ENCODE peak calls at places on chromosomes 5 and 9, in five cellular contexts. V, J, S, A and N are unnamed samples.

GRCh38 chr9:19032411-19032810 is 598 bp downstream of the SAXO1 start:
- DNase-seq in V (no peak), J (no peak), S (no peak), A (no peak), N (peak; percentile 11)

GRCh38 chr9:91664669-91665068 is 241.0 kb upstream of the NFIL3 start:
- DNase-seq in V (no peak), J (no peak), S (no peak), A (no peak), N (no peak)

GRCh38 chr9:136728548-136729123 is 14.1 kb downstream of the LCN10 start:
- DNase-seq in V (no peak), J (no peak), S (peak; percentile 46), A (peak; percentile 20), N (no peak)

GRCh38 chr9:84061613-84062205 is 81.1 kb downstream of the RMI1 start:
- DNase-seq in V (no peak), J (no peak), S (no peak), A (no peak), N (no peak)

GRCh38 chr5:72543811-72544210 is 36.6 kb upstream of the ZNF366 start:
- DNase-seq in V (no peak), J (no peak), S (no peak), A (no peak), N (peak; percentile 63)

GRCh38 chr5:96876292-96876850 is at the start of gene ERAP2:
- DNase-seq in V (peak; percentile 36), J (no peak), S (no peak), A (peak; percentile 59), N (peak; percentile 48)

GRCh38 chr5:51416149-51416548 is 32.9 kb downstream of the ISL1 start:
- DNase-seq in V (no peak), J (no peak), S (no peak), A (peak; percentile 26), N (no peak)

GRCh38 chr5:142861011-142861410 is 90.8 kb downstream of the ARHGAP26 start:
- DNase-seq in V (no peak), J (no peak), S (no peak), A (no peak), N (no peak)

GRCh38 chr5:1270933-1271914 is 23.6 kb downstream of the TERT start:
- DNase-seq in V (no peak), J (no peak), S (no peak), A (no peak), N (no peak)

GRCh38 chr5:135979510-135979909 is 24.7 kb upstream of the LECT2 start:
- DNase-seq in V (peak; percentile 57), J (no peak), S (no peak), A (no peak), N (peak; percentile 69)

GRCh38 chr5:140044041-140044440 is 942 bp upstream of the NRG2 start:
- DNase-seq in V (no peak), J (no peak), S (no peak), A (no peak), N (no peak)

GRCh38 chr9:112049834-112050516 is 125.1 kb downstream of the SUSD1 start:
- DNase-seq in V (peak; percentile 31), J (no peak), S (no peak), A (no peak), N (peak; percentile 56)

GRCh38 chr9:78030553-78031270 is 899 bp downstream of the GNAQ start:
- DNase-seq in V (no peak), J (peak; percentile 69), S (peak; percentile 67), A (no peak), N (peak; percentile 54)

GRCh38 chr5:163533229-163533628 is 27.8 kb downstream of the MAT2B start:
- DNase-seq in V (no peak), J (no peak), S (no peak), A (no peak), N (no peak)

GRCh38 chr5:78543916-78544315 is 104.7 kb downstream of the LHFPL2 start:
- DNase-seq in V (no peak), J (no peak), S (no peak), A (no peak), N (no peak)

GRCh38 chr9:114405294-114406034 is 17.7 kb upstream of the AKNA start:
- DNase-seq in V (peak; percentile 74), J (peak; percentile 81), S (peak; percentile 70), A (peak; percentile 73), N (peak; percentile 84)

GRCh38 chr5:13536921-13537320 is 407.6 kb downstream of the DNAH5 start:
- DNase-seq in V (no peak), J (no peak), S (no peak), A (no peak), N (no peak)
- H3K4me3 ChIP-seq in V (no peak overlapping the region), J (no peak overlapping the region), S (no peak overlapping the region), A (no peak overlapping the region), N (no peak overlapping the region)

DNA sequence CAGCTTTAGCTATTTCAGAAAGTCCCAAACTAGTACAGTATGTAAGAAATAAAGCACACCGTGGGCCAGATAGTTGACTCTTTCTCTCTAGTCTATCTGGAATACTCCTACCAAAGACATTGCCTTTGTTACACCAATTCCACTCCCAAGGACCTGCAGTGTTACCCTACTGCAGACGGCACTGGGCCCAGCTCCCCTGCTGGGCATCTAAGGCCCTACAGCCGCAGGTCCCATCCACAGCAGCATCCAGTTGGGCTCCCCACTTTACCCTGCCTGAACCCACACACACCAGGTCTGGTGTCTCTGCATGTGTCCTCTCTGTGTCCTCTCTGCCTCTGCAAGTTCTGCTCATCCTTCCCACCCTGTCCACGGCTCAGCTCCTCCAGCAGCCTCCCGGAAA is 22.5 kb downstream of the TNIP1 start:
- DNase-seq in V (no peak), J (no peak), S (no peak), A (no peak), N (no peak)
- TF ChIP-seq CTCF in V (peak; percentile 51), J (no peak), S (no peak), A (peak; percentile 22), N (peak; percentile 23)

GRCh38 chr5:43150075-43150474 is 29.4 kb downstream of the ZNF131 start:
- DNase-seq in V (no peak), J (no peak), S (no peak), A (no peak), N (no peak)
- H3K4me3 ChIP-seq in V (no peak overlapping the region), J (no peak overlapping the region), S (no peak overlapping the region), A (no peak overlapping the region), N (no peak overlapping the region)

GRCh38 chr5:179131886-179132585 is 71.9 kb downstream of the ZNF354C start:
- DNase-seq in V (no peak), J (no peak), S (no peak), A (no peak), N (no peak)

GRCh38 chr5:179135006-179135405 is 74.8 kb downstream of the ZNF354C start:
- DNase-seq in V (no peak), J (no peak), S (no peak), A (no peak), N (no peak)

GRCh38 chr5:179134511-179134910 is 74.3 kb downstream of the ZNF354C start:
- DNase-seq in V (no peak), J (no peak), S (no peak), A (no peak), N (no peak)

GRCh38 chr5:179131321-179131835 is 71.2 kb downstream of the ZNF354C start:
- DNase-seq in V (no peak), J (no peak), S (no peak), A (no peak), N (no peak)

DNA sequence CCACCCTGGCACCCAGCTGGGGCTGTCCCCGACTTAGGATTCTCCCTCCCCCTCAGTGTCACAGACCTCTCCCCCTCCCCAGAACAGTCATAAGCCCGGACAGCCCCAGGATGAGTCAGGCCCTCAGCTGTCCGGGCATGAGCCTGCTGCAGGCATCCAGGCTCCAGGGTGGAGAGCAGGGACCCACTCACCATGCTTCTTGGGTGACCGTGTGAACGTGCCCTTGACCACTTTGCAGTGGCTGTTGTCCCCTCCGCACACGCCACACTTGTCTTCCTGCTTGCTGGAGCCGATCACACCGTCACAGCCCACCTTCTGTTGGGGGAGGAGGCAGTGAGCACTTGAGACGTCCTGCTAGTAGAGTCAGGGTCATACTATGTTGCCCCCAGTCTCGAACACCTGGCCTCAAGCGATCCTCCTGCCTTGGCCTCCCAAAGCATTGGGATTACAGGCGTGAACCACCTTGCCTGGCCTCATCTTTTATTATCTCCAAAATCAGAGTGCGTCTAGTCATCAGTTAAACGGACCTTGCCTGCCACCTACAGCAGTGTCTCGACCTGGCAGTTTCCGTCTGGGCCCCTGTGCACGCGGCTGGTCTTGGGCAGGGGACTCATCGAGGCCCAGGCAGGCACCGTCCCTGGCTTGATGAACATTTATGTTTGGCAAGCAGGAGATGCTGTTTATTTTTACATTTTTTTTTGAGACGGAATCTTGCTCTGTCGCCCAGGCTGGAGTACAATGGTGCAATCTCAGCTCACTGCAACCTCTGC is 72.6 kb downstream of the ZNF354C start:
- DNase-seq in V (no peak), J (no peak), S (no peak), A (no peak), N (no peak)
- TF ChIP-seq CTCF in V (no peak), J (no peak), S (no peak), A (no peak), N (no peak)

DNA sequence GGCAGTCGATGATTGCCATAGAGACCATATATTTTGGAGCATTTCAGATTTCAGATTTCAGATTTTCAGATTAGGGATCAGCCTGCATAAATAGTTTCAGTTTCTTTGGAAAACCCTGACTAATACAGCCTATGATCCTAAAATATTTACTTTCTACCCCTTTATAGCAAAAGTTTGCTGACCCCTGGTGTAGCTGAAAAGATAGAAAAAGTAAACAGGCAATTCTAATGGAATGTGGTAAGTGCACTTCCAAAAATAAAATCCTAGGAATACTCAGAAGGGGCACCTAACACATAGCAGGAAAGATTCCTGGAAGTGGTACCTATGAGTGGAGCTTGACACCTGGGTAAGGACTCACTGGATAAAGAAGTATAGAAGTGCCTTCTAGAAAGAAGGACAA is 34.5 kb downstream of the BAAT start:
- DNase-seq in V (no peak), J (no peak), S (no peak), A (no peak), N (no peak)
- H3K4me3 ChIP-seq in V (no peak overlapping the region), J (no peak overlapping the region), S (no peak overlapping the region), A (no peak overlapping the region), N (no peak overlapping the region)